ENCODE peak calls at places on chromosomes 12 and 14, in six cellular contexts. H is SK-N-SH, L is transverse colon, O is prostate gland, W is stomach, D is endothelial cell of umbilical vein. R is an unnamed sample.

GRCh38 chr14:57274551-57274950 is 5.8 kb downstream of the AP5M1 start:
- DNase-seq in H (no peak), L (no peak), O (no peak), W (no peak), D (no peak), R (no peak)

GRCh38 chr14:69107407-69108003 is 45.4 kb downstream of the DCAF5 start:
- DNase-seq in H (peak; percentile 61), L (peak; percentile 33), O (peak; percentile 54), W (peak; percentile 36), D (peak; percentile 76), R (no peak)

GRCh38 chr12:63955831-63956685 is 111.6 kb downstream of the SRGAP1 start:
- DNase-seq in H (no peak), L (no peak), O (peak; percentile 24), W (no peak), D (no peak), R (no peak)

GRCh38 chr14:96905825-96906224 is 108.6 kb downstream of the VRK1 start:
- DNase-seq in H (no peak), L (no peak), O (no peak), W (no peak), D (no peak), R (no peak)

GRCh38 chr12:54522213-54522612 is 24.7 kb downstream of the NCKAP1L start:
- DNase-seq in H (no peak), L (no peak), O (no peak), W (no peak), D (no peak), R (no peak)

GRCh38 chr14:54894995-54895394 is 7.6 kb downstream of the GCH1 start:
- DNase-seq in H (no peak), L (no peak), O (no peak), W (no peak), D (peak; percentile 28), R (no peak)

GRCh38 chr12:115135800-115136211 is 451.8 kb upstream of the TBX3 start:
- DNase-seq in H (no peak), L (peak; percentile 23), O (peak; percentile 76), W (no peak), D (no peak), R (no peak)

GRCh38 chr12:26422839-26423398 is 227.5 kb downstream of the SSPN start:
- DNase-seq in H (no peak), L (no peak), O (no peak), W (no peak), D (no peak), R (no peak)

GRCh38 chr12:110698171-110698902 is 9.4 kb upstream of the HVCN1 start:
- DNase-seq in H (no peak), L (peak; percentile 81), O (peak; percentile 46), W (peak; percentile 81), D (peak; percentile 92), R (peak; percentile 91)

GRCh38 chr12:26878661-26879119 is 45.7 kb upstream of the ITPR2 start:
- DNase-seq in H (peak; percentile 22), L (peak; percentile 74), O (peak; percentile 79), W (peak; percentile 85), D (peak; percentile 93), R (no peak)

GRCh38 chr14:78530078-78530477 is 359.9 kb downstream of the NRXN3 start:
- DNase-seq in H (no peak), L (no peak), O (peak; percentile 4), W (no peak), D (no peak), R (no peak)

GRCh38 chr12:50017653-50018052 is 7.6 kb downstream of the RACGAP1 start:
- DNase-seq in H (no peak), L (no peak), O (no peak), W (no peak), D (no peak), R (no peak)

GRCh38 chr12:67645571-67645970 is 3.0 kb upstream of the DYRK2 start:
- DNase-seq in H (no peak), L (no peak), O (no peak), W (no peak), D (no peak), R (no peak)

GRCh38 chr14:30053103-30053502 is 125.5 kb upstream of the PRKD1 start:
- DNase-seq in H (no peak), L (no peak), O (no peak), W (no peak), D (no peak), R (no peak)

GRCh38 chr12:65905941-65906471 is 81.7 kb downstream of the HMGA2 start:
- DNase-seq in H (no peak), L (no peak), O (no peak), W (no peak), D (no peak), R (no peak)

GRCh38 chr12:75208851-75209781 is 523 bp downstream of the KCNC2 start:
- DNase-seq in H (peak; percentile 46), L (no peak), O (no peak), W (no peak), D (peak; percentile 27), R (no peak)

GRCh38 chr14:60349663-60350365 is 100.8 kb downstream of the PPM1A start:
- DNase-seq in H (peak; percentile 45), L (peak; percentile 16), O (peak; percentile 62), W (peak; percentile 33), D (peak; percentile 51), R (no peak)

GRCh38 chr14:30064454-30064853 is 136.8 kb upstream of the PRKD1 start:
- DNase-seq in H (no peak), L (no peak), O (no peak), W (no peak), D (no peak), R (no peak)

GRCh38 chr12:6372403-6373003 is 2.9 kb downstream of the SCNN1A start:
- DNase-seq in H (no peak), L (peak; percentile 56), O (peak; percentile 67), W (peak; percentile 45), D (peak; percentile 58), R (no peak)

GRCh38 chr14:92638266-92638665 is 110.2 kb downstream of the LGMN start:
- DNase-seq in H (no peak), L (no peak), O (no peak), W (no peak), D (no peak), R (no peak)

GRCh38 chr12:109595321-109595902 is 21.8 kb downstream of the MVK start:
- DNase-seq in H (no peak), L (no peak), O (no peak), W (no peak), D (no peak), R (no peak)

GRCh38 chr12:31749024-31749704 is 20.3 kb upstream of the AMN1 start:
- DNase-seq in H (no peak), L (peak; percentile 86), O (peak; percentile 94), W (peak; percentile 87), D (peak; percentile 98), R (no peak)

GRCh38 chr14:65846469-65846868 is 433.9 kb downstream of the FUT8 start:
- DNase-seq in H (peak; percentile 21), L (no peak), O (no peak), W (no peak), D (no peak), R (no peak)

GRCh38 chr14:102225386-102225785 is 79.6 kb downstream of the MOK start:
- DNase-seq in H (no peak), L (no peak), O (no peak), W (no peak), D (no peak), R (no peak)

GRCh38 chr12:49296034-49296835 is 1.3 kb downstream of the PRPH start:
- DNase-seq in H (peak; percentile 39), L (peak; percentile 66), O (no peak), W (peak; percentile 57), D (no peak), R (no peak)

GRCh38 chr14:81396108-81396507 is 4.0 kb downstream of the STON2 start:
- DNase-seq in H (no peak), L (no peak), O (no peak), W (no peak), D (no peak), R (no peak)

GRCh38 chr12:48980389-48980952 is 2.3 kb downstream of the WNT1 start:
- DNase-seq in H (peak; percentile 62), L (peak; percentile 53), O (no peak), W (no peak), D (no peak), R (no peak)

GRCh38 chr14:91280129-91280528 is 35.6 kb upstream of the GPR68 start:
- DNase-seq in H (no peak), L (no peak), O (no peak), W (no peak), D (no peak), R (no peak)

DNA sequence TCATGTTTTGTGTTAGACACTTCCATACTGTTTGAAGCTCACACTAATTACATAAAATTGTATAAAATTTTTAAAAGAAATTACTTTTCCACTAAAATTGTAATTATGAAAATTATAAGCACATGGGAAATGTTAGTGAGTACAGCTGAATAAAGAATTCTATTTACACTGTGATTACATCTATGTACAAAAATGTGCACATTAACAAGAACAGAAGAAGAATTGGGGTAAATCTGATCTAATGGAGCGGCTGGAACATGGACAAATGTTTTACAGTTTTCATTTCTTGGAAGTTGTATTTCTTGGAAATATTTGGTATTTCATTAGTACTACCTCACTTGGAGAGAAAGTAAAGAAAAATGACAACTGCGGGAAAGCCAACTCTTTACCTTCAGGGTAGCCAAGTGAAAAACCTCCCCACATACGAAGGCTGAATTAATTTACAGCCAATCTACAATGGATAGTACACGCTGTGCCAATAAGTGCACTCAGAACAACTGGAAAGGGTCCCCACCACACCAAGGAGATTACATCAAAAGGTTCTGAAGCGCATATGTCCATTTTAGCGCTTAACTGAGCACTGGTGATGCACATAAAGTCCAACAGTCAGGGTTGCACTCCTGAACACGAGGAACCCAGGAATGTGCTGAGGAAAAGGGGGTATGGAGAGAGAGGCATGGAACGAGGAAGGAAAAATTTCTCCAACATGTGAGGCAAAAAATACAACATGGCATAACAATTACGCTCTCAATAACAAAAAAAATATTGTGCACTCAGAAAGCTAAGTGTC is 17.5 kb downstream of the MED13L start:
- DNase-seq in H (no peak), L (no peak), O (no peak), W (no peak), D (no peak), R (no peak)
- H3K4me1 ChIP-seq in H (peaks cover 48% of the 10 kb centered on the region), L (peaks cover 21% of the 10 kb centered on the region), O (peaks cover 4% of the 10 kb centered on the region), W (peaks cover 99% of the 10 kb centered on the region), D (peaks cover 3% of the 10 kb centered on the region), R (peaks cover 81% of the 10 kb centered on the region)

GRCh38 chr14:93713726-93714405 is 74.4 kb downstream of the PRIMA1 start:
- DNase-seq in H (peak; percentile 20), L (no peak), O (no peak), W (no peak), D (no peak), R (peak; percentile 79)
- TF ChIP-seq POLR2AphosphoS5 in H (no peak), L (no peak), O (no peak), W (no peak), D (no peak), R (no peak)

GRCh38 chr12:29517265-29517664 is 19.8 kb upstream of the OVCH1 start:
- DNase-seq in H (no peak), L (no peak), O (peak; percentile 23), W (no peak), D (no peak), R (no peak)
- H3K4me1 ChIP-seq in H (no peaks in the 10 kb centered on the region), L (no peaks in the 10 kb centered on the region), O (no peaks in the 10 kb centered on the region), W (no peaks in the 10 kb centered on the region), D (no peaks in the 10 kb centered on the region), R (no peaks in the 10 kb centered on the region)

DNA sequence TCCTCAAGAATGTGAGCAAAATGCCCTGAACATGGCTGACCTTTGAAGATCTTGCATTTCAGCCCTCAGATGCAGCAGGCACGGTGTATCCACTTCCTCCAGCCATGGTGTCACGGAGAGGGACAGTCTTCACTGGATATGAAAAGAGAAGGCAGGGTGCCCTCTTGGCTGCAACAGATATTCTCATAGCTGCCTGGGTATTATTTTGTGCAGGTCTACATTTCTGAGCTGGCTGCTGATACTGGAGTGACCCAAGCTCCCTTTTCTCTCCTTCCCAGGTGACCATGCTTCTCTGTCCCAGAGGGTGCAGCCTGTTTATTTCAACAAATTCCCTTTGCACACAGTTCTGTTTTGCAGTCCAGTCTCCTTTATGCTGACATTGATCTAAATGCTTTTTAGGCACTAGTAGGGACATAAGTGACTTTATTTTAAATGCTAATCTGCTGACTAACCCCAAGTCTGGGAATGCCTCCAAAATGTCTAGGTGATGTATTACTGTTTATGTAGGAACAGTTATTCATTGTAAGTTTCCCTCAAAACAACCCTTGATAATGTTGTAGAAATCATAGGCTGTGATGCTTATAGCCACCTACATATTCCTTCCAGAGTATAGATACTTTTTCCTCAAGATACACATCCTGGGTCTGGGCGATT is 17.4 kb upstream of the PYGL start:
- DNase-seq in H (peak; percentile 32), L (no peak), O (peak; percentile 44), W (no peak), D (peak; percentile 97), R (no peak)
- TF ChIP-seq POLR2AphosphoS5 in H (peak; percentile 49), L (peak; percentile 76), O (peak; percentile 37), W (peak; percentile 25), D (no peak), R (peak; percentile 34)